ENCODE peak calls at places on chromosomes 12 and 14, in four cellular contexts. M, D, H and K are unnamed samples.

GRCh38 chr12:132761032-132761910 is at the start of gene ANKLE2:
- DNase-seq in D (peak; percentile 23), H (peak; percentile 58), M (no peak), K (peak; percentile 76)

GRCh38 chr14:34356267-34356660 is 105.8 kb downstream of the SPTSSA start:
- DNase-seq in M (no peak), D (no peak), H (no peak), K (no peak)

GRCh38 chr12:4960030-4960429 is 50.3 kb downstream of the KCNA1 start:
- DNase-seq in D (no peak), M (no peak), H (no peak), K (no peak)

GRCh38 chr12:107610030-107610859 is 75.4 kb upstream of the PWP1 start:
- DNase-seq in D (peak; percentile 12), H (peak; percentile 43), M (no peak), K (peak; percentile 43)

GRCh38 chr14:100608064-100608463 is 20.8 kb upstream of the BEGAIN start:
- DNase-seq in D (no peak), M (no peak), H (no peak), K (no peak)

GRCh38 chr14:22854963-22855724 is 16.4 kb upstream of the LRP10 start:
- DNase-seq in H (no peak), D (peak; percentile 86), M (no peak), K (no peak)

GRCh38 chr12:6336859-6337744 is 4.8 kb downstream of the TNFRSF1A start:
- DNase-seq in H (peak; percentile 73), M (no peak), D (no peak), K (no peak)

GRCh38 chr12:118946256-118946655 is 35.1 kb upstream of the SRRM4 start:
- DNase-seq in M (no peak), H (no peak), D (no peak), K (no peak)

GRCh38 chr14:66234411-66234810 is 251.8 kb upstream of the CCDC196 start:
- DNase-seq in D (no peak), H (no peak), M (no peak), K (no peak)

GRCh38 chr12:123150273-123150803 is 552 bp downstream of the PITPNM2 start:
- DNase-seq in D (no peak), H (peak; percentile 42), M (no peak), K (peak; percentile 56)

GRCh38 chr12:107661830-107662229 is 23.8 kb upstream of the PWP1 start:
- DNase-seq in D (no peak), M (peak; percentile 42), H (no peak), K (no peak)

GRCh38 chr14:75254901-75255300 is 23.7 kb upstream of the FOS start:
- DNase-seq in D (no peak), M (no peak), H (peak; percentile 25), K (no peak)

GRCh38 chr12:113242018-113242418 is 20.8 kb downstream of the TPCN1 start:
- DNase-seq in M (no peak), H (no peak), D (no peak), K (no peak)

GRCh38 chr14:53979141-53979673 is 22.6 kb upstream of the BMP4 start:
- DNase-seq in M (no peak), D (peak; percentile 91), H (no peak), K (no peak)

GRCh38 chr12:3998968-3999792 is 126.0 kb upstream of the PARP11 start:
- DNase-seq in D (peak; percentile 88), H (no peak), M (no peak), K (no peak)

GRCh38 chr12:72925716-72926115 is 653.5 kb downstream of the TRHDE start:
- DNase-seq in H (no peak), M (no peak), D (no peak), K (no peak)

GRCh38 chr14:36773136-36773540 is 111.5 kb downstream of the PAX9 start:
- DNase-seq in D (peak; percentile 51), H (peak; percentile 71), M (no peak), K (peak; percentile 50)

GRCh38 chr14:55438066-55438683 is 2.2 kb downstream of the TBPL2 start:
- DNase-seq in H (peak; percentile 55), D (peak; percentile 55), M (no peak), K (peak; percentile 39)

GRCh38 chr12:123384318-123384993 is 524 bp downstream of the KMT5A start:
- DNase-seq in D (no peak), M (no peak), H (peak; percentile 52), K (no peak)

GRCh38 chr14:73014105-73014504 is 12.8 kb downstream of the ZFYVE1 start:
- DNase-seq in D (no peak), M (peak; percentile 90), H (no peak), K (no peak)

GRCh38 chr14:81464253-81465001 is 64.3 kb upstream of the STON2 start:
- DNase-seq in D (peak; percentile 53), H (peak; percentile 74), M (peak; percentile 64), K (peak; percentile 51)

GRCh38 chr14:50955373-50956043 is 11.2 kb upstream of the PYGL start:
- DNase-seq in H (peak; percentile 87), D (peak; percentile 82), M (no peak), K (peak; percentile 72)

GRCh38 chr14:105203057-105203494 is 22.0 kb upstream of the NUDT14 start:
- DNase-seq in M (no peak), D (no peak), H (peak; percentile 61), K (peak; percentile 86)

GRCh38 chr12:56979628-56980027 is 22.2 kb upstream of the RDH16 start:
- DNase-seq in D (no peak), H (peak; percentile 22), M (no peak), K (no peak)

GRCh38 chr12:80101126-80101525 is 1.8 kb downstream of the OTOGL start:
- DNase-seq in M (no peak), D (no peak), H (peak; percentile 29), K (no peak)

GRCh38 chr14:102212845-102213244 is 73.1 kb downstream of the WDR20 start:
- DNase-seq in D (no peak), M (no peak), H (no peak), K (no peak)

GRCh38 chr14:103290961-103291360 is 43.1 kb upstream of the EIF5 start:
- DNase-seq in M (no peak), D (no peak), H (no peak), K (no peak)

GRCh38 chr12:53563452-53563851 is 56.2 kb upstream of the NPFF start:
- DNase-seq in M (no peak), D (no peak), H (no peak), K (no peak)

GRCh38 chr12:6829532-6830220 is 1.5 kb downstream of the P3H3 start:
- DNase-seq in M (no peak), H (peak; percentile 31), D (peak; percentile 66), K (no peak)

DNA sequence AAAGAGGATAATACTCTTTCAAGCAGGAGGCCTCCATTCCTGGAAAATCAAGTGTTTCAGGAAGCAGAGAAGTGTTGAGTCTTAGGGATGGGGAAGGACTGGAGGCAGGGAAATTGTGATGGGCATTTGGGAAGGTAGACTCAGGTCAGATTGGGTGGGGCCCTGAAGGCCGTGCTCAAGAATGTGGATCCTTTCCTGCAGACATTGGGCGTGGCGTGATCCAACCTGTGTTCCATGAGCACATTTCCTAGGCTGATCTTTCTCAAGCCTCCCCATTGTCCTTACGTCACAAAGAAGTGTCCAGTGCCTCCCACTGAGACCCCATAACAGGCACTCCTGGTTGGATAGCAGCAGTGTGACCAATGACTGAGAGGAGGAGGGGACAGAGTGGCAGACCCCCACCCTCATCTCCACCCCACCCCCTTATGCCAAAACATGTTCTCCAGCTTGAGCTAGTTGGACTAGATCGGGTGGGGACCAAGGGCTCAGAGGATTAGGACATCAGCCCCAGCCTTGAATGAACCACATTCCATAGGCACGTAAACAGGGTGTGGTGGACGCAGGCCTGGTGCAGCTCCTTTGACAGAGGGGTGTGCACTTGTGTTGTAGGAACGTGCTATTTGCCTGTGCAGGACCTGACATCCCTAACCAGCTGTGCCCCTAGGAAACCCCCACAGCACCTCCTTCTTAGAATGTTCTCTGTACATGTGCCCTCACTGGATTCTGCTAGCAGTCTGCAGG is 76.8 kb downstream of the TTC9 start:
- DNase-seq in H (no peak), M (no peak), D (no peak), K (no peak)
- TF ChIP-seq FOXK2 in H (no peak), M (no peak), D (no peak), K (no peak)

GRCh38 chr12:48602192-48602989 is 32.5 kb upstream of the LALBA start:
- DNase-seq in D (peak; percentile 2), H (no peak), M (no peak), K (no peak)
- TF ChIP-seq SP1 in D (no peak), H (no peak), M (no peak), K (no peak)

GRCh38 chr12:47107926-47108325 is 28.2 kb upstream of the AMIGO2 start:
- DNase-seq in D (no peak), M (no peak), H (no peak), K (no peak)

GRCh38 chr12:47110706-47111391 is 31.1 kb upstream of the AMIGO2 start:
- DNase-seq in M (no peak), D (no peak), H (no peak), K (no peak)

GRCh38 chr12:47111392-47111778 is 31.6 kb upstream of the AMIGO2 start:
- DNase-seq in M (no peak), D (no peak), H (no peak), K (no peak)

GRCh38 chr12:47111854-47112253 is 32.1 kb upstream of the AMIGO2 start:
- DNase-seq in M (no peak), D (no peak), H (no peak), K (no peak)

DNA sequence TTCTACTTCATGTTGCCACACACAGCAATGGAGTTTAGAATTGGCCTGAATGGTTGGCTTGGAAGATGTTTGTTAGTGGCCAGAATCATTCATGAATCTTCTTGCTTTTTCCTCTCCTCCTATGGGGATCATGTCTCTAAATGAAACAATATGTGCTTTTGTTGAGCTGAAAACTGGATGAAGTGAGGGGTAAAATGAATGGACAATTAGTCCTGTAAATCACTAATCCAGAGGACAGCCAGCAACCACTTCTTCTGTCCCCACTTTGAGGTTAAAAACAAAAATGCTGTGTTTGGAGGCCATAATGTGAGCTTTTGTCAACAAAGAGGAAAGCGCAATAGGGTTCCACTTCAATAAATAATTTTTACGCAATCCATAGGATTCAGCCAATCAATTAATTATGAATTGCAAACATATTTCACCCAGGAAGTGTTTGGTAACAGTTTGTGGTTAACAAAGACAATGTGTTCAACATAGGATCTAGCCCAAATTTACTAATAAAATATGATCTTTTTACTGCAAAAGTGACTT is 30.3 kb upstream of the AMIGO2 start:
- DNase-seq in D (no peak), M (no peak), H (no peak), K (no peak)
- TF ChIP-seq TARDBP in D (no peak), M (no peak), H (no peak), K (no peak)

GRCh38 chr12:95884998-95885397 is 26.2 kb downstream of the SNRPF start:
- DNase-seq in H (no peak), M (no peak), D (peak; percentile 26), K (no peak)

GRCh38 chr12:95880895-95881294 is 22.1 kb downstream of the SNRPF start:
- DNase-seq in H (no peak), M (no peak), D (no peak), K (no peak)

GRCh38 chr12:95882080-95882479 is 23.3 kb downstream of the SNRPF start:
- DNase-seq in D (no peak), H (no peak), M (no peak), K (no peak)

GRCh38 chr12:95882873-95883272 is 24.1 kb downstream of the SNRPF start:
- DNase-seq in M (no peak), H (no peak), D (peak; percentile 52), K (no peak)

DNA sequence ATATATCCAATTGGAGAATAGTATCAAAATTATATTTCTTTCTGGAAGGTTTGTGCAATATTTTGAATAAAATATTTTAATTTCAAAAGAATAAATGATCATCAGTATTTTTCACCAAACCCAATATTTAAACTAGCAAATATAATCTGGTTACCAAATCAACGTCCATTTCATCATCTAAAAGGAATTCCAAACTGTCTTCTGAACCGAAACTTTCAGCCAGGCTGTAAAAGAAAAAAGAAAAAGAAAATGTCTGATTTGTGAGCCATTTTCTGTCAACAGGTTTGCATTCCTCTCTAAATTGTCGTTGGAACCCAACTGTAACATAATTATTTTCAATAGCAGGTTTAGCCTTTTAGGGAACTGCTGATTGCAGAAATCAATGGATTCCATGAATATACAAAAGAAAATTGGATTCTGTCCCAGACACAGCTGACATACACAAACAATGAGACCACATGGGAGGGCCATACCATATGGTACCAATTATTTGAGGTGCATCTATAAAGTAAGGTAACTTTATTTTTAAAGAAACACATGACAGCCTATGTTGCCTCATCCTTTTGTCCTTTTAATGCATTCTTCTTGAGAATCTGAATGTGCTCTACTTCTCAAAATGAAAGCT is 22.7 kb downstream of the SNRPF start:
- DNase-seq in H (no peak), D (no peak), M (no peak), K (no peak)
- TF ChIP-seq FOXK2 in H (no peak), D (no peak), M (no peak), K (no peak)